ENCODE peak calls at places on chromosomes 3 and 15, in five cellular contexts. E, T, U, N and J are unnamed samples.

GRCh38 chr3:14900881-14901873 is 46.2 kb upstream of the NR2C2 start:
- DNase-seq in E (no peak), T (no peak), U (no peak), N (no peak), J (no peak)

GRCh38 chr3:175075269-175075668 is 216.1 kb downstream of the NAALADL2 start:
- DNase-seq in E (no peak), T (no peak), U (no peak), N (no peak), J (no peak)

GRCh38 chr3:148190441-148190990 is 507.2 kb upstream of the AGTR1 start:
- DNase-seq in E (no peak), T (no peak), U (no peak), N (no peak), J (no peak)

GRCh38 chr3:53145109-53146077 is 15.2 kb upstream of the RFT1 start:
- DNase-seq in E (no peak), T (no peak), U (no peak), N (no peak), J (no peak)

GRCh38 chr3:16467368-16467767 is 46.1 kb downstream of the RFTN1 start:
- DNase-seq in E (no peak), T (no peak), U (no peak), N (no peak), J (no peak)

GRCh38 chr3:111517801-111518200 is 24.2 kb upstream of the CD96 start:
- DNase-seq in E (no peak), T (no peak), U (no peak), N (no peak), J (no peak)

GRCh38 chr15:63490345-63491034 is 13.9 kb upstream of the USP3 start:
- DNase-seq in E (no peak), T (no peak), U (no peak), N (no peak), J (no peak)

GRCh38 chr3:180329187-180329586 is 272.8 kb upstream of the TTC14 start:
- DNase-seq in E (no peak), T (no peak), U (no peak), N (no peak), J (no peak)

GRCh38 chr3:144018776-144019175 is 47.2 kb downstream of the DIPK2A start:
- DNase-seq in E (no peak), T (no peak), U (no peak), N (no peak), J (no peak)

GRCh38 chr15:77104155-77104554 is 33.2 kb upstream of the TSPAN3 start:
- DNase-seq in E (no peak), T (no peak), U (no peak), N (no peak), J (no peak)

GRCh38 chr15:66566963-66567531 is 1.2 kb upstream of the LCTL start:
- DNase-seq in E (peak), T (peak), U (peak), N (peak), J (peak)

GRCh38 chr3:173465112-173465511 is 67.6 kb downstream of the NLGN1 start:
- DNase-seq in E (no peak), T (no peak), U (no peak), N (no peak), J (peak)

GRCh38 chr15:61654918-61655317 is 405.3 kb downstream of the VPS13C start:
- DNase-seq in E (no peak), T (no peak), U (no peak), N (peak), J (no peak)

GRCh38 chr15:93520206-93520605 is 431.2 kb upstream of the RGMA start:
- DNase-seq in E (no peak), T (no peak), U (no peak), N (no peak), J (no peak)

GRCh38 chr15:33860749-33861148 is 107.5 kb upstream of the CHRM5 start:
- DNase-seq in E (peak), T (no peak), U (no peak), N (no peak), J (peak)

GRCh38 chr3:73624363-73625123 is at the start of gene PDZRN3:
- DNase-seq in E (no peak), T (peak), U (peak), N (peak), J (peak)

GRCh38 chr3:139534992-139535879 is 4.3 kb downstream of the RBP1 start:
- DNase-seq in E (no peak), T (no peak), U (peak), N (peak), J (no peak)

GRCh38 chr3:169430687-169431404 is 232.7 kb downstream of the MECOM start:
- DNase-seq in E (no peak), T (no peak), U (peak), N (peak), J (no peak)

GRCh38 chr3:45628746-45629145 is 34.2 kb downstream of the LIMD1 start:
- DNase-seq in E (no peak), T (no peak), U (no peak), N (no peak), J (no peak)

GRCh38 chr3:131072099-131072559 is 45.5 kb downstream of the NEK11 start:
- DNase-seq in E (no peak), T (no peak), U (peak), N (no peak), J (no peak)

GRCh38 chr15:35168464-35168863 is 83.4 kb upstream of the NANOGP8 start:
- DNase-seq in E (no peak), T (no peak), U (peak), N (no peak), J (no peak)

GRCh38 chr3:8328971-8329370 is 172.7 kb upstream of the LMCD1 start:
- DNase-seq in E (no peak), T (no peak), U (no peak), N (no peak), J (no peak)

GRCh38 chr15:96334705-96335428 is 4.4 kb downstream of the NR2F2 start:
- DNase-seq in E (no peak), T (no peak), U (no peak), N (no peak), J (no peak)

GRCh38 chr3:34837848-34838741 is 801.2 kb upstream of the ARPP21 start:
- DNase-seq in E (no peak), T (no peak), U (no peak), N (no peak), J (no peak)

GRCh38 chr3:130414457-130414856 is 69.0 kb downstream of the COL6A5 start:
- DNase-seq in E (no peak), T (no peak), U (no peak), N (no peak), J (no peak)

GRCh38 chr3:144129536-144130214 is 158.1 kb downstream of the DIPK2A start:
- DNase-seq in E (no peak), T (no peak), U (no peak), N (no peak), J (no peak)

GRCh38 chr15:33612721-33613304 is 302.0 kb downstream of the RYR3 start:
- DNase-seq in E (no peak), T (no peak), U (no peak), N (no peak), J (no peak)

GRCh38 chr3:51434746-51435323 is 43.8 kb downstream of the RBM15B start:
- DNase-seq in E (peak), T (peak), U (peak), N (peak), J (peak)

GRCh38 chr15:90535254-90535653 is 5.5 kb downstream of the CRTC3 start:
- DNase-seq in E (no peak), T (no peak), U (no peak), N (no peak), J (no peak)

GRCh38 chr3:134314588-134315285 is 59.5 kb downstream of the AMOTL2 start:
- DNase-seq in E (no peak), T (no peak), U (no peak), N (peak), J (no peak)

GRCh38 chr3:134313839-134314587 is 60.2 kb downstream of the AMOTL2 start:
- DNase-seq in E (no peak), T (no peak), U (no peak), N (no peak), J (no peak)

GRCh38 chr3:134311693-134312071 is 61.0 kb upstream of the RYK start:
- DNase-seq in E (no peak), T (no peak), U (no peak), N (no peak), J (no peak)

GRCh38 chr3:134312072-134312872 is 61.6 kb upstream of the RYK start:
- DNase-seq in E (no peak), T (peak), U (no peak), N (no peak), J (no peak)

DNA sequence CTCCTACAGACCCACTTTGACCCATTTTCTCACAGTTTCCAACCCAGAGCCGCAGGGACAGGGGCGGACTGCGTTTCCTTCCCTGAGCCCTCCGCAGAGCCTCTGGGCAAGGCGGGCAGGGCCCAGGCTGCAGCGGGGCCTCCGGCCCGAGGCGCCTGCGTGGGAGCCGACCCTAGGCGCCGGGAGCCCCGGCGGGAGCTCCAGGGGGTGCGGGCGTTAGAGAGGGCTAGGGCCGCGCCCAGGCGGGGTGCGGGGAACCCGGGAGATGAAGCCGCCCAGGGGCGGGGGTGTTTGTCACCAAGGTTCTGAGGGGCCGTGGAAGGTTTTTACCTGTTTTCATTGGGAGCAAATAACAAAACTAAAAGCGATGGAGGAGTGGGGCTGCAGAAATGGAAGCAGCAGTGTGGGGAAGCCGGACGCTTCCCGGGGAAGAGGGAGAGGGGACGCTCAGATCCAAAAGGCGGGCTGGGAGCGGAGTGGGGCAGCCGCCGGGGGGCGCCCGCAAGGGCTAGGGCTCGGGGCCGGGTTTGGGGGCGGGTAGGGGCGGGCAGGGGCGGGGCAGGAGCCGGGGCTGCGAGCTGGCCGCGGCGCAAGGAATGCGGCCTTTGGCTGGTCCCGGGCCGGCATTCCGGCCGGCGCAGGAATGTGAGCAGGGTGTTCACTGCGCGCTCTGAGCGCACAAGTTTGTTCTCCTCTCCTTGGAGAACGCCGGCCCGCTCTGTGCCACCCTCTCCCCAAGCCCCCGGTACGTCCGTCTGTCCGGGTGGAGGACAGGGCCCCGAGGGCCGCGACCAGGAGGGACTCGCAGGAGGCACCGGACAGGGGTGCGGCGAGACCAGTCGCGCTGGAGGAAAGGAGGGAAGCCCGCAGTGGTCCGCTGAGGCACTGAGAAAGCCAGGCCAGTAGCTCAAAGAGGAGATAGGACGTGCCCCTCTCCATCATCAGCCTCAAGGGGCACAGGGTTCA is 61.1 kb downstream of the AMOTL2 start:
- DNase-seq in E (no peak), T (no peak), U (peak), N (peak), J (peak)
- TF ChIP-seq POLR2A in E (peak), T (no peak), U (no peak), N (peak), J (peak)

DNA sequence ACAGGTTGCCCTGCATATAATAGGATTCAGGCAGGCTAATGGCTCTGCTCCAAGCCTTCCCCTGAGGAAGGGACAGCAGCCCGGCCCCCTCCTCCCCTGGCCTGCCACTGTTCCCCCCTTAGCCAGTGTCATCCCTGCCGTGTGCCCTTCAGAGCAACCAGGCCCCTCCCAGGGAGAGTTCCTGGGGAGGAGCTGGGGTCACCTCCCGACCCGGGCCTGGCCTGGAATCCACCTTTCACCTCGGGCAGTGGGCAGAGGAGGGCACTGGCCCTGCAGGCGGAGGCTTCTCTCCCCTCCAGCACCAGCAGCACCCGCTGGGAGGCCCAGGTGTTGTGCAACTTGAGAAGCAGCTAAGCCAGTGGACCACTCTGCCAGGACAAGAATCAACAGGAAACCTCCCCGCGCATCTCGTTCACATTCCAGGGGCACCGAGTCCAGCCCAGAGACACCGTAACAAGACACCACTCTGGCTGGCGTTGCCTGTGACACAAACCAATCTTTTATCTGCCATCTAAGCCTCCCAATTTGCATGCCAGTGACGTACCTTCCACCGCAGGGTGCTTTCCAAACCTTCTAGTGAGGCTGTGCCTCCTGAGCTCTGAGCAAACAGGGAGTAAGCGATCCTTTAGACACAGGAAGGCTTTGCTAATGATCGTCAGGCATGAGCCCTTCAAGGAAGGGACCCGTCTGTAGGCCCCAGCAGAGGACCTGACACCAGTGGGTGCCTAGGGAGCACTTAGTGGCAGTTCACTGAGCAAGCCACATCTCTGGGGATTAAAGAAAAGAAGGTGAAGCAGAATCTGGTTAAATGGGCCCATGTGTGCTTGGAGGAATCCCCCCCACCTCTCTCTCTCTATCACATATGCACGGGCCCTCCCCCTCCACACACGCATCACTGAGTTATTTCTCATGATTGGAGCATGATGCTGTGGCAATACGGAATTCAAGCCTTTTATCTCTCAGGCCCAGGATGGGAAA is 98.9 kb upstream of the TLE3 start:
- DNase-seq in E (no peak), T (peak), U (no peak), N (peak), J (peak)
- TF ChIP-seq POLR2A in E (no peak), T (no peak), U (no peak), N (no peak), J (peak)

DNA sequence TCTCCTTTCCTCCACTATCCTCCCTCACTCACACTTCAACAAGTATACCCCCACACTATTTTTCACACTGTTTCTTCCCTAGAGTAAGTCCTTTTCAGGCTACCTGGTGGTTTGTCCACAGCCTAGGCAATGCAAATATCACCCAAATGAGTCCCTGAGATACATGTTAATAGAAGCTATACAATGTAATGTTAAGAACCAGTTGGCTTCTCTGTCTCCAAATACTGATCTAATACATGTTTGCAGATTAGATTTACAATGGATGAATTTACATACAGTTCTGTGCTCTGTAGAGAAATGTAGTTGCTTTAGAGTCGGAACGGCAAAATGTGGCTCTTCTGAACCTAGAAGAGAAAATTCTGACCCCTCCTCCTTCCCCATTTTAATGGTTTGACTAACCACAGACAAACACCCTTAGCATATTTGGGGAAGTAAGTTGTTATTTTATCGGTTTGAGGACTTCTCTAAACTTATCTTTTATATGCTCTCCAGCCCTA is 63.6 kb upstream of the MBNL1 start:
- DNase-seq in E (no peak), T (no peak), U (peak), N (no peak), J (no peak)
- TF ChIP-seq POLR2A in E (no peak), T (no peak), U (peak), N (no peak), J (no peak)

GRCh38 chr15:39700301-39700700 is 82.3 kb downstream of the FSIP1 start:
- DNase-seq in E (no peak), T (no peak), U (no peak), N (no peak), J (no peak)
- TF ChIP-seq POLR2A in E (no peak), T (no peak), U (no peak), N (no peak), J (no peak)

GRCh38 chr3:9700536-9700935 is 3.1 kb upstream of the CPNE9 start:
- DNase-seq in E (no peak), T (no peak), U (no peak), N (no peak), J (no peak)

GRCh38 chr3:9695322-9695721 is 8.3 kb upstream of the CPNE9 start:
- DNase-seq in E (no peak), T (no peak), U (no peak), N (no peak), J (no peak)

GRCh38 chr3:9698293-9698692 is 5.3 kb upstream of the CPNE9 start:
- DNase-seq in E (no peak), T (no peak), U (no peak), N (no peak), J (no peak)

GRCh38 chr3:9697892-9698291 is 5.7 kb upstream of the CPNE9 start:
- DNase-seq in E (no peak), T (no peak), U (no peak), N (no peak), J (no peak)

GRCh38 chr3:9696480-9697220 is 7.0 kb upstream of the CPNE9 start:
- DNase-seq in E (no peak), T (no peak), U (no peak), N (no peak), J (no peak)
- TF ChIP-seq POLR2A in E (no peak), T (no peak), U (no peak), N (no peak), J (no peak)

DNA sequence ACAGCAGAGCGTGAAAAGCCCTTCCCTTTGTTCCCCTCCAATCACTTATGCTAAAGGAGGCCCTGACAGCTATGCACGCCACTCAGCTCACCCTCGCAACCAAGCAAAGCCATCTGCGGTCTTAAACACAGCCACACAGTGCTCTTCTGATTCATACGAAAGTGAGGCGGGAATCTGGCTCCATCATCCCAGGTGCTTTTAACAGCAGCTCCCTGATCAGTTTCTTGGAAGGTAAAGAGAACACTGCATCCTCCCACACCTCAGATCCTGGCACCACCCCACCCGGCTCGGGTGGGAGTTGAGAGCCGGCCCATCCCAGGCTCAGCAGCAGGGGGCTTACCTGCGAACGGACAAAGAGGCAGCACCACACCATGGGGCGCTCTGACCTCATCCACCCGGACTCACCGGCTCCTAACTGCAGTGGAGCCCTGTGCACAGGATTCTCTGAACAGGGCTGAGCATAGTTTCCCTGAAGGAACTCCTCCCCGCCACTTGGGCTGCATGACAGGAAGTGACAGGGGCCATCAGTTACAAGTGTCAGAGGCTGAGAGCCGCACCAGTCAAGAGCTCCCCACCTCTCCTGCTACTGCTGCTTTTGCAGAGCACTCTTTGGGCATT is 114.3 kb upstream of the ARHGEF3 start:
- DNase-seq in E (no peak), T (no peak), U (no peak), N (peak), J (no peak)
- TF ChIP-seq POLR2A in E (no peak), T (no peak), U (no peak), N (no peak), J (no peak)

DNA sequence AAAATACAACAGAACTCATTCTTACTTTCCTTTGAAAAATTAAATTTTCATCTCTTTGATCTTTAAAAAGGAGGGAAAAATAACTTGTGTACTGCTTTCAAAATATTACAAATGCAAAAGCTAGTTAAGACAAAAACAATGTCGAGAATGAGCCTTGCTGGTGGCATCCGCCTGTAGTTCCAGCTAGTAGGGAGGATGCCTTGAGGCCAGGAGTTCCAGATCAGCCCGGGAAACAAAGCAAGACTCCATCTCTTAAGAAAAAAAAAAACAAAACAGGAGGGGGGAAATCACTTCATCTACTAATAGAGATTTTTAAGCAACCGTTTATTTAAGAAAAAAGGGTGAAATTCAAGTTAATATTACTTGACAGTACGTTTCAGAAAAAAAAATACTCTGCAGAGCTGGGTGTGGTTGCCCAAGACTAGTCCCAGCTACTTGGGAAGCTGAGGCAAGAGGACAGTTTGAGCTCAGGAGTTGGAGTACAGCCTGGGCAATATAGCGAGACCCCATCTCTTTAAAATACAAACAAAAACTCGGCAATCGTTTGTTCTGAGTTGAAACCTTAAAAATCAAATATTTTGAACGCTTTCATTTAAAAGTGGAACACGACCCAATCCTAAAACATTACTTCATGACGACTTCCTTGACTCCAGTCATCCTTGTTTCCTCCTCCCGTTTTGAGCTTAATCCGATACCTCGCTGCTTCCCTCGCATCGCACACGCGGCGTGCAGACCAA is 1.2 kb downstream of the KPNA1 start:
- DNase-seq in E (no peak), T (no peak), U (peak), N (no peak), J (no peak)
- TF ChIP-seq POLR2A in E (no peak), T (no peak), U (no peak), N (no peak), J (no peak)